ENCODE peak calls at places on chromosome 18, in seven cellular contexts. W, B, A, L, M, U and O are unnamed samples.

GRCh38 chr18:75090336-75090735 is 118.6 kb downstream of the PTGR3 start:
- DNase-seq in W (peak; percentile 17), A (no peak), B (no peak), L (no peak), U (no peak), M (no peak), O (no peak)

GRCh38 chr18:51668101-51668500 is 470.6 kb upstream of the MEX3C start:
- DNase-seq in W (peak; percentile 86), M (peak; percentile 52), B (peak; percentile 36), U (peak; percentile 8), L (peak; percentile 39), A (peak; percentile 37), O (peak; percentile 46)

GRCh38 chr18:9557250-9557943 is 57.0 kb downstream of the PPP4R1 start:
- DNase-seq in B (no peak), L (peak; percentile 61), U (no peak), A (no peak), W (no peak), M (no peak), O (no peak)

GRCh38 chr18:9260388-9261380 is 73.9 kb upstream of the TWSG1 start:
- DNase-seq in L (no peak), W (no peak), B (no peak), U (no peak), A (no peak), M (no peak), O (no peak)

GRCh38 chr18:13366977-13367892 is 148.7 kb downstream of the LDLRAD4 start:
- DNase-seq in L (no peak), A (no peak), W (no peak), U (no peak), B (no peak), M (no peak), O (no peak)

GRCh38 chr18:49321800-49322461 is 138.5 kb downstream of the DYM start:
- DNase-seq in A (no peak), B (peak; percentile 60), U (no peak), W (no peak), L (peak; percentile 31), M (no peak), O (no peak)

GRCh38 chr18:56436651-56437050 is 201.7 kb downstream of the TXNL1 start:
- DNase-seq in L (no peak), W (no peak), A (no peak), B (no peak), U (no peak), M (no peak), O (no peak)

GRCh38 chr18:66377291-66377690 is 226.6 kb downstream of the CDH19 start:
- DNase-seq in A (no peak), U (no peak), W (no peak), B (no peak), L (no peak), M (no peak), O (no peak)

GRCh38 chr18:9101730-9102390 is 639 bp upstream of the NDUFV2 start:
- DNase-seq in B (peak; percentile 84), A (no peak), U (peak; percentile 44), W (no peak), M (no peak), L (peak; percentile 35), O (peak; percentile 29)

GRCh38 chr18:48599391-48599790 is 60.6 kb downstream of the CTIF start:
- DNase-seq in W (no peak), L (no peak), U (no peak), A (no peak), M (no peak), B (no peak), O (no peak)

GRCh38 chr18:47260138-47260923 is 8.9 kb upstream of the SKOR2 start:
- DNase-seq in A (no peak), U (no peak), M (peak; percentile 49), B (peak; percentile 26), L (peak; percentile 43), W (peak; percentile 80), O (peak; percentile 62)

GRCh38 chr18:45538444-45538843 is 76.8 kb upstream of the SLC14A2 start:
- DNase-seq in B (no peak), M (no peak), W (no peak), A (no peak), L (no peak), U (no peak), O (no peak)

GRCh38 chr18:39051013-39051412 is 1485.4 kb upstream of the CELF4 start:
- DNase-seq in W (no peak), B (peak; percentile 12), A (no peak), M (no peak), L (peak; percentile 25), U (no peak), O (no peak)

GRCh38 chr18:79684283-79684631 is 4.7 kb downstream of the CTDP1 start:
- DNase-seq in L (no peak), W (no peak), U (no peak), A (no peak), B (no peak), M (no peak), O (no peak)
- H3K4me1 ChIP-seq in L (peaks cover 13% of the 10 kb centered on the region), W (peaks cover 7% of the 10 kb centered on the region), U (peaks cover 9% of the 10 kb centered on the region), A (peaks cover 12% of the 10 kb centered on the region), B (peaks cover 6% of the 10 kb centered on the region), M (peaks cover 28% of the 10 kb centered on the region), O (peaks cover 22% of the 10 kb centered on the region)

DNA sequence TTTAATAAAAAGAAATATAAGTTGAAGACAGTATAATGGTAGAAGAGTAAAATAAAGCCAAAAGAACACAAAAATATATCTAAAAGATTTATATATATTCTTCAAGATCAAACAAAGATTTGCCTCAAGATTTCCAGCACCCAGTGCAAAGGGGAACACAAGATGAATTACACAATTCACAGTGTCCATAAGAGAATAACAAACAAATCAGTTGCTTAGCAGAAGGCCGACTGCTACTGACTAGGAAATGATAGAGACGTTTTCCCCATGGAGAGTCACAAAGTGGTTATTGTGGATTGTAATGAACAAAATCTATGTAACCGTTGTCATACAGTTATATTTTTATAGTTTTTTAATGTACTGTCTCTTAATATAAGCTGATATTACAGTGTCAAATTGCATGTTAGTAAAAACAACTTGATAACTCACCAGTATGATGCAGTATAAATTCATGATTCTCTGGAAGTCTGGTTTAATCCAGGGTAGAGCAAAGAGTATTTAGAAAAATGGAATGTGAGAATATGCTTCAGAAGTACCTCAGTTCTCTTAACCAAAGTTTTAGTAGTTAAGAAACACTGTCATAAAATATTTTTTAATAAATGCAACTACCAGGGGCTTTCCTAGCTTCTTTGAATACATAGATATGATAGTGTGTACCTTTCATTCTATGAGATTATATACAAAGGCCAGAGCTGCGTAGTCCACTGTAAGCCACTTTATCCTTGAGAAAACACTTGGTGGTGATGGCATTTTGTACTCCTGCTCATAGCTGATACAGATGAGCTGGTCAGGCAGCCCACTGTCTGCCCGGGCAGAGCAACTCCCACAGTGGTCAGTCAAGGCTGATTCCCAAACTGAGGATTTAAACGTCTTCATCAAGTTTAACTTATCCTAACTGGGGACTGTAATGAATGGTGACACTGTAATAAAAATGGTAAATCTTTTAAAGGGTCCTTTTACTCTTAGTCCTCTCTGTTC is 180.5 kb upstream of the DTNA start:
- DNase-seq in B (peak; percentile 15), L (no peak), A (no peak), W (peak; percentile 26), M (no peak), U (no peak), O (no peak)
- H3K4me1 ChIP-seq in B (no peaks in the 10 kb centered on the region), L (no peaks in the 10 kb centered on the region), A (no peaks in the 10 kb centered on the region), W (peaks cover 24% of the 10 kb centered on the region), M (no peaks in the 10 kb centered on the region), U (no peaks in the 10 kb centered on the region), O (no peaks in the 10 kb centered on the region)

GRCh38 chr18:25136416-25137132 is 215.4 kb downstream of the ZNF521 start:
- DNase-seq in A (no peak), W (peak; percentile 41), M (no peak), U (no peak), B (no peak), L (peak; percentile 4), O (no peak)

GRCh38 chr18:25133879-25134278 is 218.1 kb downstream of the ZNF521 start:
- DNase-seq in M (no peak), B (no peak), L (no peak), U (no peak), W (no peak), A (no peak), O (no peak)

GRCh38 chr18:25140144-25140961 is 211.6 kb downstream of the ZNF521 start:
- DNase-seq in L (no peak), A (no peak), W (no peak), U (no peak), M (no peak), B (no peak), O (no peak)

GRCh38 chr18:25134858-25135257 is 217.1 kb downstream of the ZNF521 start:
- DNase-seq in W (no peak), A (no peak), U (no peak), M (no peak), L (no peak), B (no peak), O (no peak)

DNA sequence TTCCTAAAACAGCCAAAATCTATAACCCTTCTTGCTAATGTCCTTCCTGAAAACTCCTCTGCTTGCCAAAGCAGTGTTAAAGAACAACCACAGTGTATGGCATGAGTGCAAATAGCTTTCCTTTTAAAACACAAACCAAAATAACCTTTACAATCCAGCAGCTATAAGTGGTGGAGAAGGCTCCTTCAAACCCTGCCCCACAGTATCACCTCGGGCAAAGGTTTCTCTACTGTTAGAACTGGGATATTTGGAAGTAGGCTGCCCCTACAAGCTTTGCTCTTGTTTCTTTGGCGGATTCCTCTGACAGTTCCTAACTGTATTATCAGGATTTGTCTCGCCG is 214.9 kb downstream of the ZNF521 start:
- DNase-seq in U (no peak), B (no peak), L (no peak), A (no peak), M (no peak), W (no peak), O (no peak)
- H3K4me1 ChIP-seq in U (no peaks in the 10 kb centered on the region), B (no peaks in the 10 kb centered on the region), L (no peaks in the 10 kb centered on the region), A (no peaks in the 10 kb centered on the region), M (peaks cover 4% of the 10 kb centered on the region), W (peaks cover 18% of the 10 kb centered on the region), O (no peaks in the 10 kb centered on the region)

GRCh38 chr18:21453512-21453862 is 147.0 kb downstream of the ESCO1 start:
- DNase-seq in W (no peak), U (no peak), L (peak; percentile 18), M (no peak), A (no peak), B (no peak), O (no peak)
- H3K4me1 ChIP-seq in W (no peaks in the 10 kb centered on the region), U (peaks cover 10% of the 10 kb centered on the region), L (no peaks in the 10 kb centered on the region), M (no peaks in the 10 kb centered on the region), A (no peaks in the 10 kb centered on the region), B (no peaks in the 10 kb centered on the region), O (no peaks in the 10 kb centered on the region)

GRCh38 chr18:70373062-70373519 is 84.2 kb downstream of the SOCS6 start:
- DNase-seq in U (peak; percentile 97), L (peak; percentile 99), B (peak; percentile 95), W (no peak), A (no peak), M (no peak), O (no peak)
- H3K4me1 ChIP-seq in U (peaks cover 95% of the 10 kb centered on the region), L (peaks cover 29% of the 10 kb centered on the region), B (peaks cover 25% of the 10 kb centered on the region), W (no peaks in the 10 kb centered on the region), A (no peaks in the 10 kb centered on the region), M (no peaks in the 10 kb centered on the region), O (no peaks in the 10 kb centered on the region)